ENCODE peak calls at places on chromosomes 13 and 19, in ten cellular contexts. Y, F, V, A, G, C, P, R, W and L are unnamed samples. For H3K9me3 and H3K27me3, the result is how much of the 10 kb centered on the place peaks cover.

GRCh38 chr19:41934849-41935374 is 6.7 kb upstream of the ERFL start:
- DNase-seq in P (peak), F (peak), G (peak), Y (no peak), R (peak), A (peak), V (peak), C (peak), W (peak), L (peak)

GRCh38 chr13:36418022-36418805 is 14.1 kb upstream of the CCNA1 start:
- DNase-seq in A (no peak), C (no peak), R (no peak), F (no peak), W (peak), Y (peak), G (no peak), P (peak), V (no peak), L (no peak)

GRCh38 chr19:8615813-8616596 is 5.5 kb upstream of the ADAMTS10 start:
- DNase-seq in G (peak), A (peak), P (peak), Y (no peak), R (peak), V (no peak), W (peak), C (peak), F (peak), L (peak)

GRCh38 chr13:49253310-49253709 is 5.6 kb downstream of the CDADC1 start:
- DNase-seq in P (peak), Y (no peak), R (no peak), V (no peak), F (no peak), W (no peak), G (no peak), C (no peak), A (no peak), L (no peak)

GRCh38 chr19:20051841-20052768 is 12.8 kb upstream of the ZNF682 start:
- DNase-seq in C (peak), P (peak), W (peak), G (peak), F (peak), R (peak), A (peak), V (peak), Y (peak), L (peak)

GRCh38 chr13:52359534-52359933 is 46.4 kb downstream of the THSD1 start:
- DNase-seq in Y (no peak), V (no peak), A (no peak), C (peak), W (peak), P (no peak), F (no peak), R (no peak), G (no peak), L (no peak)

GRCh38 chr13:66477816-66478215 is 752.3 kb downstream of the PCDH9 start:
- DNase-seq in C (no peak), G (no peak), V (no peak), P (no peak), F (no peak), R (no peak), W (no peak), A (no peak), Y (no peak), L (no peak)

GRCh38 chr19:11052391-11052790 is 36.9 kb upstream of the LDLR start:
- DNase-seq in P (no peak), F (no peak), Y (no peak), W (no peak), G (no peak), A (no peak), C (no peak), R (no peak), V (no peak), L (no peak)

GRCh38 chr13:42398542-42398941 is 126.6 kb downstream of the AKAP11 start:
- DNase-seq in R (no peak), Y (no peak), G (no peak), A (no peak), P (no peak), W (no peak), C (no peak), F (no peak), V (no peak), L (no peak)

GRCh38 chr13:27839809-27840467 is 47.7 kb downstream of the GSX1 start:
- DNase-seq in V (no peak), G (no peak), C (no peak), Y (peak), F (no peak), R (no peak), A (no peak), P (no peak), W (no peak), L (no peak)

GRCh38 chr19:12913871-12914690 is 5.0 kb downstream of the SYCE2 start:
- DNase-seq in R (no peak), W (no peak), A (no peak), P (peak), C (peak), F (peak), G (no peak), Y (peak), V (no peak), L (peak)

GRCh38 chr13:23547000-23547590 is 23.1 kb upstream of the TNFRSF19 start:
- DNase-seq in W (peak), G (no peak), V (no peak), F (no peak), R (no peak), Y (peak), P (no peak), C (no peak), A (peak), L (no peak)

GRCh38 chr19:12090807-12091206 is 26.3 kb downstream of the ZNF844 start:
- DNase-seq in V (peak), C (peak), R (peak), W (peak), G (peak), Y (peak), P (peak), F (peak), A (peak), L (peak)

GRCh38 chr19:30087381-30088138 is 145.5 kb downstream of the URI1 start:
- DNase-seq in V (no peak), G (no peak), R (no peak), P (no peak), C (no peak), A (no peak), F (no peak), Y (no peak), W (no peak), L (peak)

GRCh38 chr19:42683917-42684513 is 56.3 kb downstream of the PSG3 start:
- DNase-seq in R (no peak), A (no peak), P (peak), F (no peak), V (no peak), W (peak), G (no peak), C (peak), Y (peak), L (peak)

GRCh38 chr19:12841094-12841493 is 2.8 kb downstream of the MAST1 start:
- DNase-seq in G (no peak), A (no peak), V (no peak), F (no peak), W (peak), C (no peak), R (no peak), Y (no peak), P (no peak), L (no peak)

GRCh38 chr13:30416471-30416870 is 5.8 kb upstream of the UBE2L5 start:
- DNase-seq in Y (no peak), R (no peak), F (no peak), C (no peak), P (no peak), G (no peak), W (no peak), A (no peak), V (no peak), L (no peak)

GRCh38 chr19:18866800-18867123 is 29.2 kb downstream of the CERS1 start:
- DNase-seq in F (no peak), G (no peak), V (no peak), R (no peak), W (no peak), C (no peak), P (no peak), Y (no peak), A (peak), L (no peak)
- TF ChIP-seq CTCF in F (peak), G (no peak), V (no peak), R (no peak), W (no peak), C (no peak), P (no peak), Y (peak), A (no peak), L (peak)

DNA sequence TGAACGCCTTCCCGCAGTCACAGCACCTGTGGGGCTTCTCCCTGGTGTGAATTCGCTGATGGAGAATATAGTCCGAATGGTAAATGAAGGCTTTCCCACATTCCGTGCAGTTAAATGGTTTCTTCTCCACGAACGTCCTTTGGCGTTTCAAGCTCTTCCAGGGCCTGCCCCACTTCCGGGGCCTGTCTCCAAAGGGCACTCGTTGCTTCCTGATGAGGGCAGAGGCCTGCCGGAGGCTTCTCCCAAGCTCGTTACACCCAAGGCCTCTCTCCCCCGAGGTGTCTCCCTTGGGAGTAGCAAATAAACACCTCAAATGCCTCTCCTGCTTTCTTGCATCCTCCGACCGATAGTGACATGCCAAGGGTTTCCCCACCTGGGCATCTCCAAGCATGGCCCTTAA is 34.3 kb downstream of the ZNF473 start:
- DNase-seq in R (no peak), V (no peak), Y (no peak), C (no peak), A (no peak), F (no peak), G (no peak), P (no peak), W (no peak), L (no peak)
- H3K9me3 ChIP-seq in R (under half), V (under half), Y (under half), C (under half), A (under half), F (under half), G (under half), P (under half), W (under half), L (under half)

GRCh38 chr13:112103260-112103843 is 36.4 kb downstream of the SOX1 start:
- DNase-seq in R (no peak), Y (no peak), P (no peak), C (no peak), F (no peak), A (no peak), G (no peak), V (no peak), W (no peak), L (no peak)
- H3K27me3 ChIP-seq in R (half or more), Y (under half), P (under half), C (under half), F (under half), A (under half), G (under half), V (under half), W (under half), L (under half)

GRCh38 chr13:72201726-72202125 is 334.7 kb upstream of the DACH1 start:
- DNase-seq in R (no peak), G (no peak), P (no peak), A (no peak), W (no peak), C (no peak), Y (no peak), V (no peak), F (no peak), L (no peak)

GRCh38 chr13:72198967-72199601 is 332.1 kb upstream of the DACH1 start:
- DNase-seq in P (no peak), W (no peak), A (no peak), C (no peak), R (no peak), G (no peak), F (no peak), Y (no peak), V (no peak), L (no peak)

GRCh38 chr13:72195044-72195704 is 328.2 kb upstream of the DACH1 start:
- DNase-seq in F (no peak), G (no peak), C (no peak), R (no peak), V (no peak), P (no peak), A (no peak), W (no peak), Y (no peak), L (no peak)

GRCh38 chr13:72198042-72198441 is 331.0 kb upstream of the DACH1 start:
- DNase-seq in W (no peak), G (no peak), R (no peak), Y (no peak), P (no peak), F (no peak), C (no peak), V (no peak), A (no peak), L (no peak)

DNA sequence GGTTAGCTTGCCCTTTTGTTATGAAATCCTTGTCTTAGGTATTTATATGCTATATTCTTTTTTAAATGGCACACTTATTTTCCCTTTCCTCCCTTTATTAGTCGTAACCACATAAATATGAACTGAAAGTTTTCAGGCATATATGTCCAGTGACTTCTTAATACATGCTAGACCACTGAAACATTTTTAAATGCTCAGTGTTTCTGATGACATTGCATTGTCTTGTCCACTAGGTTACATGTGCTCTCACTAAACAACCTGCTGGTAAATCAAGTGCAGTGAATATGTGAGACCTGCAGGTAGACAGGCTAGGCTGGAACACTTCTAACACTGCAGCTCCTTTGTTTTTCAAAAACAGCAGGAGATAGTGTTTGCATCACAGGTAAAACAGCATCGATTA is 332.6 kb upstream of the DACH1 start:
- DNase-seq in C (no peak), F (no peak), G (no peak), V (no peak), P (no peak), A (no peak), W (no peak), R (no peak), Y (no peak), L (no peak)
- TF ChIP-seq CTCF in C (no peak), F (no peak), G (no peak), V (no peak), P (no peak), A (no peak), W (no peak), R (no peak), Y (no peak), L (no peak)

DNA sequence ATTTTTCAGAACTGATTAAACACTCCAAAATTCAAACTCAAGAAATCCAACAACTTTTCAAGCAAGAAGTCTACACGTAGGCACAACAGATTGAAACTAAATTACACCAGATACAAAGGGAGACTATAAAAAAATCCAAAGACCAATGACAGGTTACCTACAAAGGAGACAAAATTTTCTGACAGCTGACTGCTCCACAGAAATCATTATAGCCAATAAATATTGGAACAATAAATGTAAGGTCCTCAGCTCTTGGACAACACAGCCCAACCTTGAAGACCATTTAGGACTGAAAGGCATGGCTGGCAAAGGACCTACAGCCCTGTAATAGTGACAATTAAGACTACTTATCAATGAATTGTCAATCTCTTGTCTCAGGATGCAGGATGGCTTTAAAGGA is 15.9 kb downstream of the ZNF350 start:
- DNase-seq in F (no peak), P (no peak), C (no peak), A (no peak), Y (no peak), V (no peak), W (no peak), G (no peak), R (no peak), L (no peak)
- H3K9me3 ChIP-seq in F (half or more), P (half or more), C (half or more), A (half or more), Y (under half), V (under half), W (half or more), G (half or more), R (under half), L (under half)

GRCh38 chr13:99894105-99894504 is 77.5 kb downstream of the ZIC5 start:
- DNase-seq in V (no peak), F (no peak), Y (no peak), W (no peak), A (no peak), R (no peak), C (no peak), P (no peak), G (no peak), L (no peak)
- H3K27me3 ChIP-seq in V (under half), F (under half), Y (half or more), W (half or more), A (under half), R (under half), C (under half), P (under half), G (under half), L (under half)

GRCh38 chr19:38475176-38475575 is 41.7 kb downstream of the RYR1 start:
- DNase-seq in Y (no peak), F (no peak), V (no peak), G (no peak), R (no peak), A (no peak), P (no peak), W (no peak), C (no peak), L (no peak)

GRCh38 chr19:38482496-38482895 is 49.0 kb downstream of the RYR1 start:
- DNase-seq in W (no peak), V (no peak), Y (no peak), R (no peak), C (no peak), A (no peak), P (no peak), F (no peak), G (no peak), L (no peak)

GRCh38 chr19:38473201-38473600 is 39.7 kb downstream of the RYR1 start:
- DNase-seq in C (no peak), W (no peak), G (no peak), F (no peak), Y (no peak), V (no peak), P (no peak), A (no peak), R (no peak), L (no peak)

GRCh38 chr19:38483016-38483630 is 49.6 kb downstream of the RYR1 start:
- DNase-seq in A (no peak), Y (no peak), P (no peak), W (no peak), F (no peak), C (no peak), V (no peak), G (no peak), R (no peak), L (no peak)

GRCh38 chr19:38478273-38478971 is 44.9 kb downstream of the RYR1 start:
- DNase-seq in Y (no peak), G (no peak), A (no peak), R (peak), F (no peak), W (no peak), V (no peak), C (no peak), P (peak), L (no peak)
- TF ChIP-seq CTCF in Y (no peak), G (no peak), A (no peak), R (peak), F (no peak), W (peak), V (no peak), C (no peak), P (peak), L (no peak)

DNA sequence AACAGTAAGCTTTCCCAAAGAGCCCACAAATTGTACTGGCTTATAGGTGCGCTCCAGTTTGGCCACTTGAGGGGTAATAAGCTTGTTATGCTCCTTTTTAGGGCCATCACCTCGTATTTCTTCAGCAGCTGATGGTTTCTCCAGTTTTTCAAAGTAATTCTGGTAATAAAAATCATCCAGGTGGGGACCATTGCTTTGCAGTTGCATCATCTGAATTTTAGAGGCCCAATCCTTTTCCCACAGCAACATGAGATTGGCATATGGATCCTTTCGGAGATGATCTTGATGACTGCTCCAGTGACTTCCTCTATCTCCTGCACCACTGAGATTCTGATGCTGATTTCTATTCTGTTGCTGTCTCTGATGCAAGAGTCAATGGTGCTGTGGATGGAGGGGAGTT is 27.1 kb downstream of the ZNF546 start:
- DNase-seq in G (no peak), W (no peak), P (no peak), C (no peak), A (no peak), F (no peak), Y (no peak), R (no peak), V (no peak), L (no peak)
- H3K9me3 ChIP-seq in G (half or more), W (under half), P (under half), C (half or more), A (half or more), F (under half), Y (under half), R (under half), V (under half), L (half or more)

GRCh38 chr13:111975539-111976473 is 91.1 kb upstream of the SOX1 start:
- DNase-seq in P (no peak), A (no peak), V (no peak), F (no peak), W (no peak), C (no peak), G (no peak), R (no peak), Y (no peak), L (no peak)

GRCh38 chr13:111973186-111974064 is 93.5 kb upstream of the SOX1 start:
- DNase-seq in A (no peak), C (no peak), R (no peak), P (no peak), G (no peak), W (no peak), F (no peak), Y (no peak), V (no peak), L (no peak)

GRCh38 chr13:111976474-111977183 is 90.3 kb upstream of the SOX1 start:
- DNase-seq in Y (no peak), P (no peak), C (no peak), R (no peak), A (no peak), W (no peak), F (no peak), G (no peak), V (no peak), L (no peak)

GRCh38 chr13:111972261-111972780 is 94.6 kb upstream of the SOX1 start:
- DNase-seq in A (no peak), R (no peak), P (no peak), C (no peak), V (no peak), Y (no peak), W (no peak), G (no peak), F (no peak), L (no peak)

GRCh38 chr13:111974065-111974640 is 92.8 kb upstream of the SOX1 start:
- DNase-seq in W (no peak), Y (no peak), P (no peak), A (no peak), C (no peak), G (no peak), F (no peak), R (no peak), V (no peak), L (no peak)
- H3K27me3 ChIP-seq in W (under half), Y (under half), P (under half), A (under half), C (under half), G (under half), F (under half), R (half or more), V (under half), L (under half)